ENCODE peak calls at places on chromosomes 6 and 20, in ten cellular contexts. One of them, this sample, is unnamed.

GRCh38 chr6:148203281-148203925 is 139.2 kb upstream of the SASH1 start:
- DNase-seq in HCT116: no peak
- DNase-seq in stimulated activated naive CD8-positive, alpha-beta T cell treated with anti-CD3 and anti-CD28 coated beads, Interleukin-15, amount 100 ng/mL, for 72 hours: no peak
- DNase-seq in EH: peak; percentile 49
- DNase-seq in activated T-cell treated with anti-CD3 and anti-CD28 coated beads for 48 hours: no peak
- DNase-seq in NCI-H1105: no peak
- DNase-seq in activated CD4-positive, alpha-beta memory T cell treated with anti-CD3 and anti-CD28 coated beads for 36 hours: no peak
- DNase-seq in fibroblast of mammary gland: peak; percentile 49
- DNase-seq in NCI-H1092 treated with DMSO at 0.1 percent for 48 hours: no peak
- DNase-seq in T-helper 2 cell: no peak
- DNase-seq in this sample: no peak

GRCh38 chr6:61989616-61990015 is 296.4 kb downstream of the KHDRBS2 start:
- DNase-seq in activated CD4-positive, alpha-beta memory T cell treated with anti-CD3 and anti-CD28 coated beads for 36 hours: no peak
- DNase-seq in stimulated activated naive CD8-positive, alpha-beta T cell treated with anti-CD3 and anti-CD28 coated beads, Interleukin-15, amount 100 ng/mL, for 72 hours: no peak
- DNase-seq in T-helper 2 cell: no peak
- DNase-seq in activated T-cell treated with anti-CD3 and anti-CD28 coated beads for 48 hours: no peak
- DNase-seq in NCI-H1105: no peak
- DNase-seq in EH: no peak
- DNase-seq in fibroblast of mammary gland: no peak
- DNase-seq in HCT116: no peak
- DNase-seq in NCI-H1092 treated with DMSO at 0.1 percent for 48 hours: no peak
- DNase-seq in this sample: no peak

GRCh38 chr6:125314019-125314581 is 12.3 kb upstream of the HDDC2 start:
- DNase-seq in activated CD4-positive, alpha-beta memory T cell treated with anti-CD3 and anti-CD28 coated beads for 36 hours: peak; percentile 58
- DNase-seq in fibroblast of mammary gland: peak; percentile 75
- DNase-seq in T-helper 2 cell: no peak
- DNase-seq in EH: peak; percentile 76
- DNase-seq in NCI-H1105: peak; percentile 60
- DNase-seq in activated T-cell treated with anti-CD3 and anti-CD28 coated beads for 48 hours: peak; percentile 23
- DNase-seq in NCI-H1092 treated with DMSO at 0.1 percent for 48 hours: peak; percentile 28
- DNase-seq in stimulated activated naive CD8-positive, alpha-beta T cell treated with anti-CD3 and anti-CD28 coated beads, Interleukin-15, amount 100 ng/mL, for 72 hours: peak; percentile 41
- DNase-seq in HCT116: peak; percentile 42
- DNase-seq in this sample: peak; percentile 62

GRCh38 chr6:16355699-16356481 is 117.5 kb downstream of the GMPR start:
- DNase-seq in stimulated activated naive CD8-positive, alpha-beta T cell treated with anti-CD3 and anti-CD28 coated beads, Interleukin-15, amount 100 ng/mL, for 72 hours: no peak
- DNase-seq in HCT116: no peak
- DNase-seq in activated CD4-positive, alpha-beta memory T cell treated with anti-CD3 and anti-CD28 coated beads for 36 hours: no peak
- DNase-seq in T-helper 2 cell: no peak
- DNase-seq in activated T-cell treated with anti-CD3 and anti-CD28 coated beads for 48 hours: no peak
- DNase-seq in NCI-H1105: no peak
- DNase-seq in EH: peak; percentile 58
- DNase-seq in fibroblast of mammary gland: peak; percentile 74
- DNase-seq in NCI-H1092 treated with DMSO at 0.1 percent for 48 hours: no peak
- DNase-seq in this sample: no peak

GRCh38 chr6:41965429-41966213 is 24.0 kb upstream of the CCND3 start:
- DNase-seq in T-helper 2 cell: no peak
- DNase-seq in HCT116: no peak
- DNase-seq in stimulated activated naive CD8-positive, alpha-beta T cell treated with anti-CD3 and anti-CD28 coated beads, Interleukin-15, amount 100 ng/mL, for 72 hours: no peak
- DNase-seq in fibroblast of mammary gland: no peak
- DNase-seq in EH: no peak
- DNase-seq in activated T-cell treated with anti-CD3 and anti-CD28 coated beads for 48 hours: no peak
- DNase-seq in NCI-H1105: no peak
- DNase-seq in NCI-H1092 treated with DMSO at 0.1 percent for 48 hours: no peak
- DNase-seq in activated CD4-positive, alpha-beta memory T cell treated with anti-CD3 and anti-CD28 coated beads for 36 hours: no peak
- DNase-seq in this sample: no peak

GRCh38 chr20:13567663-13568062 is 71.1 kb downstream of the TASP1 start:
- DNase-seq in EH: no peak
- DNase-seq in NCI-H1092 treated with DMSO at 0.1 percent for 48 hours: no peak
- DNase-seq in stimulated activated naive CD8-positive, alpha-beta T cell treated with anti-CD3 and anti-CD28 coated beads, Interleukin-15, amount 100 ng/mL, for 72 hours: no peak
- DNase-seq in HCT116: no peak
- DNase-seq in activated CD4-positive, alpha-beta memory T cell treated with anti-CD3 and anti-CD28 coated beads for 36 hours: no peak
- DNase-seq in activated T-cell treated with anti-CD3 and anti-CD28 coated beads for 48 hours: no peak
- DNase-seq in fibroblast of mammary gland: no peak
- DNase-seq in T-helper 2 cell: no peak
- DNase-seq in NCI-H1105: no peak
- DNase-seq in this sample: no peak

GRCh38 chr20:25148181-25148981 is 47.1 kb upstream of the ENTPD6 start:
- DNase-seq in activated CD4-positive, alpha-beta memory T cell treated with anti-CD3 and anti-CD28 coated beads for 36 hours: peak; percentile 75
- DNase-seq in activated T-cell treated with anti-CD3 and anti-CD28 coated beads for 48 hours: peak; percentile 47
- DNase-seq in EH: peak; percentile 55
- DNase-seq in stimulated activated naive CD8-positive, alpha-beta T cell treated with anti-CD3 and anti-CD28 coated beads, Interleukin-15, amount 100 ng/mL, for 72 hours: peak; percentile 56
- DNase-seq in NCI-H1092 treated with DMSO at 0.1 percent for 48 hours: peak; percentile 16
- DNase-seq in fibroblast of mammary gland: peak; percentile 53
- DNase-seq in T-helper 2 cell: peak; percentile 48
- DNase-seq in NCI-H1105: no peak
- DNase-seq in HCT116: no peak
- DNase-seq in this sample: peak; percentile 36

GRCh38 chr6:161546632-161547031 is 272.8 kb upstream of the AGPAT4 start:
- DNase-seq in stimulated activated naive CD8-positive, alpha-beta T cell treated with anti-CD3 and anti-CD28 coated beads, Interleukin-15, amount 100 ng/mL, for 72 hours: no peak
- DNase-seq in fibroblast of mammary gland: no peak
- DNase-seq in T-helper 2 cell: no peak
- DNase-seq in NCI-H1092 treated with DMSO at 0.1 percent for 48 hours: no peak
- DNase-seq in activated CD4-positive, alpha-beta memory T cell treated with anti-CD3 and anti-CD28 coated beads for 36 hours: no peak
- DNase-seq in HCT116: no peak
- DNase-seq in activated T-cell treated with anti-CD3 and anti-CD28 coated beads for 48 hours: no peak
- DNase-seq in NCI-H1105: no peak
- DNase-seq in EH: no peak
- DNase-seq in this sample: no peak

GRCh38 chr6:133198725-133199124 is 42.4 kb upstream of the EYA4 start:
- DNase-seq in activated T-cell treated with anti-CD3 and anti-CD28 coated beads for 48 hours: no peak
- DNase-seq in stimulated activated naive CD8-positive, alpha-beta T cell treated with anti-CD3 and anti-CD28 coated beads, Interleukin-15, amount 100 ng/mL, for 72 hours: no peak
- DNase-seq in NCI-H1092 treated with DMSO at 0.1 percent for 48 hours: no peak
- DNase-seq in activated CD4-positive, alpha-beta memory T cell treated with anti-CD3 and anti-CD28 coated beads for 36 hours: no peak
- DNase-seq in HCT116: peak; percentile 8
- DNase-seq in fibroblast of mammary gland: no peak
- DNase-seq in NCI-H1105: no peak
- DNase-seq in T-helper 2 cell: no peak
- DNase-seq in EH: no peak
- DNase-seq in this sample: no peak

GRCh38 chr6:101747711-101748110 is 354.2 kb downstream of the GRIK2 start:
- DNase-seq in EH: no peak
- DNase-seq in HCT116: no peak
- DNase-seq in NCI-H1105: no peak
- DNase-seq in NCI-H1092 treated with DMSO at 0.1 percent for 48 hours: no peak
- DNase-seq in stimulated activated naive CD8-positive, alpha-beta T cell treated with anti-CD3 and anti-CD28 coated beads, Interleukin-15, amount 100 ng/mL, for 72 hours: no peak
- DNase-seq in T-helper 2 cell: no peak
- DNase-seq in fibroblast of mammary gland: no peak
- DNase-seq in activated CD4-positive, alpha-beta memory T cell treated with anti-CD3 and anti-CD28 coated beads for 36 hours: no peak
- DNase-seq in activated T-cell treated with anti-CD3 and anti-CD28 coated beads for 48 hours: no peak
- DNase-seq in this sample: no peak

GRCh38 chr6:116266803-116267202 is 12.9 kb downstream of the TSPYL1 start:
- DNase-seq in fibroblast of mammary gland: peak; percentile 55
- DNase-seq in stimulated activated naive CD8-positive, alpha-beta T cell treated with anti-CD3 and anti-CD28 coated beads, Interleukin-15, amount 100 ng/mL, for 72 hours: no peak
- DNase-seq in EH: peak; percentile 57
- DNase-seq in T-helper 2 cell: no peak
- DNase-seq in HCT116: no peak
- DNase-seq in NCI-H1092 treated with DMSO at 0.1 percent for 48 hours: no peak
- DNase-seq in activated T-cell treated with anti-CD3 and anti-CD28 coated beads for 48 hours: no peak
- DNase-seq in NCI-H1105: no peak
- DNase-seq in activated CD4-positive, alpha-beta memory T cell treated with anti-CD3 and anti-CD28 coated beads for 36 hours: no peak
- DNase-seq in this sample: no peak

GRCh38 chr20:34948030-34948429 is 7.6 kb downstream of the GSS start:
- DNase-seq in HCT116: no peak
- DNase-seq in stimulated activated naive CD8-positive, alpha-beta T cell treated with anti-CD3 and anti-CD28 coated beads, Interleukin-15, amount 100 ng/mL, for 72 hours: no peak
- DNase-seq in fibroblast of mammary gland: peak; percentile 70
- DNase-seq in NCI-H1105: no peak
- DNase-seq in activated CD4-positive, alpha-beta memory T cell treated with anti-CD3 and anti-CD28 coated beads for 36 hours: no peak
- DNase-seq in NCI-H1092 treated with DMSO at 0.1 percent for 48 hours: no peak
- DNase-seq in activated T-cell treated with anti-CD3 and anti-CD28 coated beads for 48 hours: no peak
- DNase-seq in T-helper 2 cell: no peak
- DNase-seq in EH: peak; percentile 85
- DNase-seq in this sample: no peak

GRCh38 chr20:1440024-1440423 is 26.6 kb downstream of the NSFL1C start:
- DNase-seq in activated T-cell treated with anti-CD3 and anti-CD28 coated beads for 48 hours: no peak
- DNase-seq in activated CD4-positive, alpha-beta memory T cell treated with anti-CD3 and anti-CD28 coated beads for 36 hours: peak; percentile 24
- DNase-seq in stimulated activated naive CD8-positive, alpha-beta T cell treated with anti-CD3 and anti-CD28 coated beads, Interleukin-15, amount 100 ng/mL, for 72 hours: no peak
- DNase-seq in EH: peak; percentile 29
- DNase-seq in HCT116: peak; percentile 26
- DNase-seq in T-helper 2 cell: no peak
- DNase-seq in NCI-H1092 treated with DMSO at 0.1 percent for 48 hours: no peak
- DNase-seq in fibroblast of mammary gland: peak; percentile 26
- DNase-seq in NCI-H1105: no peak
- DNase-seq in this sample: no peak

GRCh38 chr20:18003897-18004296 is 35.1 kb downstream of the MGME1 start:
- DNase-seq in activated T-cell treated with anti-CD3 and anti-CD28 coated beads for 48 hours: no peak
- DNase-seq in stimulated activated naive CD8-positive, alpha-beta T cell treated with anti-CD3 and anti-CD28 coated beads, Interleukin-15, amount 100 ng/mL, for 72 hours: no peak
- DNase-seq in HCT116: no peak
- DNase-seq in T-helper 2 cell: no peak
- DNase-seq in EH: no peak
- DNase-seq in activated CD4-positive, alpha-beta memory T cell treated with anti-CD3 and anti-CD28 coated beads for 36 hours: no peak
- DNase-seq in NCI-H1105: no peak
- DNase-seq in NCI-H1092 treated with DMSO at 0.1 percent for 48 hours: no peak
- DNase-seq in fibroblast of mammary gland: no peak
- DNase-seq in this sample: peak; percentile 39

GRCh38 chr6:29593199-29593598 is 8.3 kb downstream of the OR2H2 start:
- DNase-seq in NCI-H1105: no peak
- DNase-seq in activated T-cell treated with anti-CD3 and anti-CD28 coated beads for 48 hours: no peak
- DNase-seq in EH: no peak
- DNase-seq in NCI-H1092 treated with DMSO at 0.1 percent for 48 hours: no peak
- DNase-seq in HCT116: no peak
- DNase-seq in activated CD4-positive, alpha-beta memory T cell treated with anti-CD3 and anti-CD28 coated beads for 36 hours: no peak
- DNase-seq in T-helper 2 cell: no peak
- DNase-seq in fibroblast of mammary gland: no peak
- DNase-seq in stimulated activated naive CD8-positive, alpha-beta T cell treated with anti-CD3 and anti-CD28 coated beads, Interleukin-15, amount 100 ng/mL, for 72 hours: no peak
- DNase-seq in this sample: no peak

GRCh38 chr20:47552996-47553395 is 51.3 kb downstream of the NCOA3 start:
- DNase-seq in EH: no peak
- DNase-seq in HCT116: no peak
- DNase-seq in NCI-H1105: no peak
- DNase-seq in NCI-H1092 treated with DMSO at 0.1 percent for 48 hours: no peak
- DNase-seq in activated T-cell treated with anti-CD3 and anti-CD28 coated beads for 48 hours: no peak
- DNase-seq in fibroblast of mammary gland: no peak
- DNase-seq in activated CD4-positive, alpha-beta memory T cell treated with anti-CD3 and anti-CD28 coated beads for 36 hours: no peak
- DNase-seq in T-helper 2 cell: no peak
- DNase-seq in stimulated activated naive CD8-positive, alpha-beta T cell treated with anti-CD3 and anti-CD28 coated beads, Interleukin-15, amount 100 ng/mL, for 72 hours: no peak
- DNase-seq in this sample: no peak

GRCh38 chr20:51119914-51120313 is 97.0 kb upstream of the KCNG1 start:
- DNase-seq in NCI-H1105: no peak
- DNase-seq in EH: no peak
- DNase-seq in activated T-cell treated with anti-CD3 and anti-CD28 coated beads for 48 hours: no peak
- DNase-seq in fibroblast of mammary gland: no peak
- DNase-seq in activated CD4-positive, alpha-beta memory T cell treated with anti-CD3 and anti-CD28 coated beads for 36 hours: no peak
- DNase-seq in NCI-H1092 treated with DMSO at 0.1 percent for 48 hours: no peak
- DNase-seq in T-helper 2 cell: no peak
- DNase-seq in HCT116: no peak
- DNase-seq in stimulated activated naive CD8-positive, alpha-beta T cell treated with anti-CD3 and anti-CD28 coated beads, Interleukin-15, amount 100 ng/mL, for 72 hours: no peak
- DNase-seq in this sample: no peak

GRCh38 chr6:85058806-85059205 is 294.4 kb upstream of the TBX18 start:
- DNase-seq in EH: no peak
- DNase-seq in stimulated activated naive CD8-positive, alpha-beta T cell treated with anti-CD3 and anti-CD28 coated beads, Interleukin-15, amount 100 ng/mL, for 72 hours: no peak
- DNase-seq in activated CD4-positive, alpha-beta memory T cell treated with anti-CD3 and anti-CD28 coated beads for 36 hours: no peak
- DNase-seq in NCI-H1092 treated with DMSO at 0.1 percent for 48 hours: no peak
- DNase-seq in fibroblast of mammary gland: peak; percentile 28
- DNase-seq in HCT116: no peak
- DNase-seq in activated T-cell treated with anti-CD3 and anti-CD28 coated beads for 48 hours: no peak
- DNase-seq in T-helper 2 cell: no peak
- DNase-seq in NCI-H1105: no peak
- DNase-seq in this sample: no peak

GRCh38 chr6:21556968-21557721 is 36.4 kb upstream of the SOX4 start:
- DNase-seq in HCT116: no peak
- DNase-seq in T-helper 2 cell: no peak
- DNase-seq in activated CD4-positive, alpha-beta memory T cell treated with anti-CD3 and anti-CD28 coated beads for 36 hours: no peak
- DNase-seq in stimulated activated naive CD8-positive, alpha-beta T cell treated with anti-CD3 and anti-CD28 coated beads, Interleukin-15, amount 100 ng/mL, for 72 hours: no peak
- DNase-seq in EH: no peak
- DNase-seq in NCI-H1105: peak; percentile 15
- DNase-seq in fibroblast of mammary gland: peak; percentile 51
- DNase-seq in NCI-H1092 treated with DMSO at 0.1 percent for 48 hours: no peak
- DNase-seq in activated T-cell treated with anti-CD3 and anti-CD28 coated beads for 48 hours: no peak
- DNase-seq in this sample: no peak

GRCh38 chr20:54774423-54774822 is 299.0 kb downstream of the DOK5 start:
- DNase-seq in T-helper 2 cell: no peak
- DNase-seq in activated CD4-positive, alpha-beta memory T cell treated with anti-CD3 and anti-CD28 coated beads for 36 hours: no peak
- DNase-seq in fibroblast of mammary gland: no peak
- DNase-seq in EH: no peak
- DNase-seq in activated T-cell treated with anti-CD3 and anti-CD28 coated beads for 48 hours: no peak
- DNase-seq in NCI-H1092 treated with DMSO at 0.1 percent for 48 hours: no peak
- DNase-seq in stimulated activated naive CD8-positive, alpha-beta T cell treated with anti-CD3 and anti-CD28 coated beads, Interleukin-15, amount 100 ng/mL, for 72 hours: no peak
- DNase-seq in NCI-H1105: no peak
- DNase-seq in HCT116: no peak
- DNase-seq in this sample: no peak

This sample was measured in naive B cell.